ENCODE peak calls at places on chromosomes 16 and 17, in ten cellular contexts. J, G, W, X, H, O, D, M, V and N are unnamed samples.

GRCh38 chr16:67430504-67431076 is 331 bp upstream of the HSD11B2 start:
- DNase-seq in J (peak), G (no peak), W (no peak), X (peak), H (no peak), O (peak), D (peak), M (peak), V (no peak), N (no peak)

GRCh38 chr16:48172682-48173081 is 16.9 kb upstream of the ABCC12 start:
- DNase-seq in J (no peak), G (no peak), W (no peak), X (peak), H (no peak), O (no peak), D (no peak), M (no peak), V (no peak), N (no peak)

GRCh38 chr16:4613636-4614570 is 785 bp downstream of the UBALD1 start:
- DNase-seq in J (no peak), G (peak), W (peak), X (peak), H (no peak), O (peak), D (no peak), M (peak), V (no peak), N (peak)

GRCh38 chr17:72430611-72431432 is 310.0 kb downstream of the SOX9 start:
- DNase-seq in J (no peak), G (peak), W (no peak), X (no peak), H (peak), O (no peak), D (peak), M (peak), V (no peak), N (peak)

GRCh38 chr17:56699186-56699895 is 105.8 kb downstream of the NOG start:
- DNase-seq in J (peak), G (peak), W (peak), X (no peak), H (peak), O (peak), D (peak), M (no peak), V (no peak), N (no peak)

GRCh38 chr17:35944151-35944550 is 638 bp upstream of the LYZL6 start:
- DNase-seq in J (no peak), G (no peak), W (no peak), X (no peak), H (no peak), O (no peak), D (no peak), M (no peak), V (no peak), N (no peak)

GRCh38 chr17:37774508-37774907 is 29.6 kb upstream of the HNF1B start:
- DNase-seq in J (no peak), G (no peak), W (no peak), X (no peak), H (no peak), O (no peak), D (no peak), M (no peak), V (peak), N (peak)

GRCh38 chr17:67998466-67998865 is 2.2 kb upstream of the C17orf58 start:
- DNase-seq in J (no peak), G (no peak), W (no peak), X (no peak), H (no peak), O (no peak), D (no peak), M (no peak), V (no peak), N (no peak)

GRCh38 chr16:2860826-2861567 is 3.0 kb upstream of the PRSS22 start:
- DNase-seq in J (no peak), G (no peak), W (no peak), X (no peak), H (no peak), O (no peak), D (no peak), M (peak), V (no peak), N (peak)

GRCh38 chr17:44496815-44497214 is 6.4 kb downstream of the GPATCH8 start:
- DNase-seq in J (no peak), G (no peak), W (no peak), X (no peak), H (no peak), O (no peak), D (no peak), M (no peak), V (no peak), N (no peak)
- TF ChIP-seq MAX in J (no peak), G (no peak), W (no peak), X (no peak), H (no peak), O (no peak), D (no peak), M (no peak), V (no peak), N (no peak)

GRCh38 chr16:28495098-28495793 is 803 bp downstream of the APOBR start:
- DNase-seq in J (no peak), G (no peak), W (no peak), X (no peak), H (no peak), O (no peak), D (no peak), M (no peak), V (no peak), N (peak)

GRCh38 chr16:28492511-28492910 is 637 bp upstream of the CLN3 start:
- DNase-seq in J (no peak), G (no peak), W (no peak), X (no peak), H (no peak), O (no peak), D (no peak), M (no peak), V (no peak), N (no peak)

GRCh38 chr16:28495795-28496749 is 1.6 kb downstream of the APOBR start:
- DNase-seq in J (no peak), G (no peak), W (no peak), X (no peak), H (no peak), O (no peak), D (no peak), M (no peak), V (no peak), N (no peak)

GRCh38 chr16:28491970-28492474 is at the start of gene CLN3:
- DNase-seq in J (peak), G (peak), W (peak), X (peak), H (peak), O (peak), D (peak), M (peak), V (peak), N (peak)

GRCh38 chr16:28494141-28494851 is at the start of gene APOBR:
- DNase-seq in J (no peak), G (no peak), W (no peak), X (no peak), H (no peak), O (no peak), D (no peak), M (peak), V (peak), N (peak)
- TF ChIP-seq MAX in J (no peak), G (no peak), W (no peak), X (no peak), H (no peak), O (no peak), D (no peak), M (peak), V (no peak), N (peak)

DNA sequence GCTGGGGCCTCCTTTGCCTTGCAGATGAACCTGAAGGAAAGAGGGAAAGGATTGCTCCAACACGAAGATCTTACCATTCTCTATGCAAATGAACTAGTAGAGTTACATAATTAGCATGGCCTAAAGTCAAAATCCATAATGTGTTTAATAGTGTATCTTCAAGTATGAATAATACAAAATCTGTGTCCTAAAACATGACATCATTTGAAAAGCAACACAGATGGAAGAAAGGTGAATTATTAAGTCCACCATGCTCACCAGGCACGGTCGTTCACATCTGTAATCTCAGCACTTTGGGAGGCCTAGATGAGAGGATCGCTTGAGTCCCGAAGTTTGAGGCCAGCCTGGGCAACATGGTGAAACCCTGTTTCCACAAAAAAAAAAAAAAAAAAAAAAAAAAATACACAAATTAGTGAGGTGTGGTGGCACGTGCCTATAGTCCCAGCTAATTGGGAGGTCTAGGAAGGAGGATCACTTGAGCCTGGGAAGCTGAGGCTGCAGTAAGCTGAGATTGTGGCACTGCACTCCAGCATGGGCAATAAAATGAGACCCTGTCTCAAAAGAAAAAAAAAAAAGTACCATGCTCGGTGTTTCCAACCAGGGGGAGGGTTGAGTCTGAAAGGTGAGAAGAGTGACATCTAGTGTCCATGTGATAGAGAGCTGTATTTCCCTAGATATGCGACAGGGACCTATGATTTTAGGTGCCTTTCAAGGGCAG is 6.4 kb downstream of the VWA3A start:
- DNase-seq in J (peak), G (no peak), W (peak), X (peak), H (peak), O (peak), D (no peak), M (peak), V (peak), N (peak)
- TF ChIP-seq MAX in J (peak), G (no peak), W (no peak), X (no peak), H (no peak), O (no peak), D (no peak), M (no peak), V (no peak), N (peak)

DNA sequence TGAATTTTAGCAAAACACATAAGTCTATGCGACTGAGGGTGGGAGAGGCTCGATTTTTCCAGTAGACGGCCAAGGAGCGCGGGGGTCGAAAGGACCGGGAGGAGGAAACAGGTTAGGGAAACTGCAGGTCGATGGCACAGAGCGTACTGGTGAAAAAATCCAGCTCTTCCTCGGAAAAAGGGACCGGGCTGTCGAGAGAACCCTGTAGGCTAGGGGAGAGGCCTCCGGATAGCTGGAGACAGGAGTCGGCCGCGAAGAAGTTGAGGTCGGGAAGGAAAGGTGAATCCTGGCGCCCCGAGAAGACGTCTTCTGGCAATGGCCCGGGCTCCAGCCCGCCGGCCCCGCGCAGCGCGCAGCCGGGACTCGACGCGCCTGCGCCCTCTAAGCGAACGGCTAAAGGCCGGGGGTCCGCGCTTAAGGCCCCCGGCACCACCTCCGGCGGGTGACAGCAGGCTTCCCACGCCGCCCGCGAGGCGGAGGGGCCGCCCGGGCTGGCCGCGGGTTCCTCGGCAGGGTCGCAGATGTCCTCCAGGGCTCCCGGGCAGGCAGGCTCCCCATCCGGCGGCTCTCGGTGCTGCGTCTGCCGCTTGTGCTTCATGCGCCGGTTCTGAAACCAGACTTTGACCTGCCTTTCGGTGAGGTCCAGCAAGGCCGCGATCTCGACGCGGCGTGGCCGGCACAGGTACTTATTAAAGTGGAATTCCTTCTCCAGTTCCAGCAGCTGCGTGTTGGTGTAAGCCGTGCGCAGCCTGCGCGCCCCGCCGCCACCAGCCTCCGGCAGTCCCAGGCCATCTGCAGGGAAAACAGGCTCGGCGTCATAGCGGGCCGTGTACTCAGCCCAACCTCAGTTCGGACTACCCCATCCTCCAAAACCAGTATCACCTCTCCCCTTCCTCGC is 1.7 kb downstream of the HOXB2 start:
- DNase-seq in J (peak), G (peak), W (peak), X (no peak), H (no peak), O (peak), D (peak), M (no peak), V (no peak), N (no peak)
- TF ChIP-seq MAX in J (peak), G (no peak), W (no peak), X (peak), H (no peak), O (no peak), D (no peak), M (no peak), V (no peak), N (no peak)

GRCh38 chr17:76077582-76078110 is 1.3 kb upstream of the ZACN start:
- DNase-seq in J (peak), G (no peak), W (no peak), X (no peak), H (no peak), O (peak), D (no peak), M (peak), V (no peak), N (no peak)

GRCh38 chr17:76074390-76075363 is at the start of gene GALR2:
- DNase-seq in J (peak), G (peak), W (no peak), X (no peak), H (no peak), O (peak), D (peak), M (no peak), V (no peak), N (no peak)

GRCh38 chr17:76076100-76076764 is 1.7 kb downstream of the GALR2 start:
- DNase-seq in J (no peak), G (peak), W (no peak), X (no peak), H (no peak), O (peak), D (peak), M (no peak), V (no peak), N (no peak)

GRCh38 chr17:76076765-76077581 is 2.0 kb upstream of the ZACN start:
- DNase-seq in J (no peak), G (peak), W (no peak), X (no peak), H (no peak), O (peak), D (peak), M (no peak), V (no peak), N (no peak)

GRCh38 chr17:76075364-76076099 is 951 bp downstream of the GALR2 start:
- DNase-seq in J (peak), G (peak), W (no peak), X (no peak), H (no peak), O (peak), D (peak), M (no peak), V (no peak), N (peak)
- TF ChIP-seq MAX in J (no peak), G (peak), W (no peak), X (no peak), H (no peak), O (no peak), D (no peak), M (no peak), V (no peak), N (no peak)

GRCh38 chr16:87939562-87940423 is 3.5 kb upstream of the CA5A start:
- DNase-seq in J (no peak), G (no peak), W (no peak), X (peak), H (no peak), O (no peak), D (no peak), M (peak), V (no peak), N (no peak)

GRCh38 chr16:87938412-87938949 is 2.2 kb upstream of the CA5A start:
- DNase-seq in J (no peak), G (no peak), W (no peak), X (no peak), H (no peak), O (no peak), D (no peak), M (no peak), V (no peak), N (no peak)

GRCh38 chr16:87946596-87947350 is 4.5 kb upstream of the BANP start:
- DNase-seq in J (no peak), G (no peak), W (no peak), X (no peak), H (no peak), O (no peak), D (no peak), M (no peak), V (no peak), N (no peak)

GRCh38 chr16:87945351-87946042 is 5.7 kb upstream of the BANP start:
- DNase-seq in J (no peak), G (peak), W (peak), X (no peak), H (peak), O (peak), D (no peak), M (no peak), V (no peak), N (no peak)

DNA sequence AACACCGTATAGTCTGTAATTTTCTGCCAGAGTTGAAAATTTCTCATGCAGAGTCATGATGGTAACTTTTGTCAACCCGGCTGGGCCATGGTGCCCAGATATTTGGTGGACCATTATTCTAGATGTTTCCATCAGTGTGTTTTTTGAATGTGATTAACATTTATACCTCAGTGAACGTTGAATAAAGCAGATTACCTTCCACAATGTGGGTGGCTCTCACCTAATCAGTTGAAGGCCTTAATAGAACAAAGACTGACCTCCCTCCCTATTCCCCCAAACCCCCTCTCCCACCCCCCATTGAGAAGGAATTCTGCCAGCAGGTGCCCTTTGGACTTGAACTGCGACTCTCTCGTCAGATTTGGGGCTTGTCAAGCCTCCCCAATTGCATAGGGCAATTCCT is 6.4 kb upstream of the CA5A start:
- DNase-seq in J (no peak), G (no peak), W (no peak), X (no peak), H (no peak), O (no peak), D (no peak), M (no peak), V (no peak), N (no peak)
- TF ChIP-seq MAX in J (no peak), G (no peak), W (no peak), X (no peak), H (no peak), O (no peak), D (no peak), M (no peak), V (no peak), N (no peak)

GRCh38 chr17:52157161-52157560 is 1.4 kb downstream of the CA10 start:
- DNase-seq in J (no peak), G (no peak), W (no peak), X (no peak), H (no peak), O (peak), D (no peak), M (no peak), V (no peak), N (no peak)

GRCh38 chr17:52156576-52156975 is 1.9 kb downstream of the CA10 start:
- DNase-seq in J (no peak), G (no peak), W (no peak), X (no peak), H (no peak), O (no peak), D (no peak), M (no peak), V (no peak), N (no peak)

GRCh38 chr17:52159159-52159809 is 770 bp upstream of the CA10 start:
- DNase-seq in J (no peak), G (no peak), W (no peak), X (no peak), H (no peak), O (peak), D (no peak), M (no peak), V (no peak), N (no peak)

GRCh38 chr17:52158450-52159042 is at the start of gene CA10:
- DNase-seq in J (no peak), G (peak), W (no peak), X (no peak), H (no peak), O (peak), D (peak), M (no peak), V (no peak), N (no peak)

DNA sequence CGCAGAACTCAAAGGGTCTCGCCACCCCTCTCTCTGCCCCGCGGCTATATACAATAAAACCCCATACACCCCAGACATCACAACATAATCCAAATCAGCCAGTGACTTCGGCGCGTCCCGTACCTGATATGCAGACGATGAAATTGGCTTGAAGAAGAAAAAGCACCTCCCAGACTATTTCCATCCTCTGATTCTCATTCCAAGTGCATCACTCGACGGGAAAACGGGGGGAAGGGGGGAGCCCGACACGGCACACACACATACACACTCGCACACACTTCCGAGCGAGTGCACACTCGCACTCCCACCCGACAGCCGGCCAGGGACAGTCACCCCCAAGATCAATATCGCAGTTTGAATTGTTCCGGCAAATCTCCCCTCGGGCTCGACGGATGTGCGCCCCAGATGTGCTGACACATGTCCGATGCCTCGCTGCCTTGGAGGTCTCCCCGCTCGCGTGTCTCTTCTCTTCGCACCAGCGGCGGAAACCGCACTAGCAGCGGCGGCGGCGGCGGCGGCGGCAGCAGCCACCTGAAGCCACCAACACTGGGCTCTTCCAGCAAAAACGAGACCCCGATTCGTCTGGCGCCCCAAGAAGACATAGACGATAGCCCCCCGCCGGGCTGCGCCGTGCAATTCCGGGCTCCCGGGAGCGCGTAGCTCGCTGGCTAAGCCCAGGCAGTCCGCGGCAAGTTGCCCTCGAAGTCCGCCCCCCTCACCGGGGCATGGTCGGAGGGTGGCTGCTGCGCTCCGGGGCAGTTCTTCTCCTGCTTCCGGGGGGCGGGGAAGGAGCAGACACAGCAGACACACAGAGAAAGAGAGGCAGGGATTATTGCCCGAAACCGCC is 688 bp downstream of the CA10 start:
- DNase-seq in J (no peak), G (no peak), W (no peak), X (no peak), H (no peak), O (peak), D (peak), M (no peak), V (no peak), N (no peak)
- TF ChIP-seq MAX in J (no peak), G (peak), W (no peak), X (no peak), H (no peak), O (no peak), D (peak), M (no peak), V (no peak), N (no peak)